ENCODE peak calls at places on chromosomes 12 and 14, in seven cellular contexts. One of them, this sample, is unnamed.

GRCh38 chr14:105486333-105486973 is at the start of gene CRIP1:
- DNase-seq in AG10803: no peak
- DNase-seq in A549: no peak
- DNase-seq in transverse colon: no peak
- DNase-seq in sigmoid colon: no peak
- DNase-seq in BE2C: no peak
- DNase-seq in CD8-positive, alpha-beta T cell: no peak
- DNase-seq in this sample: no peak

GRCh38 chr12:94191023-94191422 is 42.6 kb downstream of the PLXNC1 start:
- DNase-seq in AG10803: no peak
- DNase-seq in A549: no peak
- DNase-seq in transverse colon: no peak
- DNase-seq in sigmoid colon: no peak
- DNase-seq in BE2C: no peak
- DNase-seq in CD8-positive, alpha-beta T cell: no peak
- DNase-seq in this sample: no peak

GRCh38 chr12:22684526-22685118 is 59.7 kb downstream of the ETNK1 start:
- DNase-seq in AG10803: peak; percentile 57
- DNase-seq in A549: peak; percentile 50
- DNase-seq in transverse colon: no peak
- DNase-seq in sigmoid colon: no peak
- DNase-seq in BE2C: no peak
- DNase-seq in CD8-positive, alpha-beta T cell: no peak
- DNase-seq in this sample: no peak

GRCh38 chr14:90402009-90402408 is 5.2 kb downstream of the CALM1 start:
- DNase-seq in AG10803: no peak
- DNase-seq in A549: no peak
- DNase-seq in transverse colon: no peak
- DNase-seq in sigmoid colon: no peak
- DNase-seq in BE2C: no peak
- DNase-seq in CD8-positive, alpha-beta T cell: no peak
- DNase-seq in this sample: no peak

GRCh38 chr14:97523936-97524335 is 726.8 kb downstream of the VRK1 start:
- DNase-seq in AG10803: no peak
- DNase-seq in A549: peak; percentile 6
- DNase-seq in transverse colon: no peak
- DNase-seq in sigmoid colon: no peak
- DNase-seq in BE2C: no peak
- DNase-seq in CD8-positive, alpha-beta T cell: no peak
- DNase-seq in this sample: no peak

GRCh38 chr12:89529738-89530137 is 3.9 kb upstream of the POC1B start:
- DNase-seq in AG10803: peak; percentile 61
- DNase-seq in A549: peak; percentile 67
- DNase-seq in transverse colon: no peak
- DNase-seq in sigmoid colon: no peak
- DNase-seq in BE2C: no peak
- DNase-seq in CD8-positive, alpha-beta T cell: no peak
- DNase-seq in this sample: no peak

GRCh38 chr12:127963926-127964325 is 303.0 kb upstream of the TMEM132C start:
- DNase-seq in AG10803: peak; percentile 16
- DNase-seq in A549: no peak
- DNase-seq in transverse colon: no peak
- DNase-seq in sigmoid colon: no peak
- DNase-seq in BE2C: no peak
- DNase-seq in CD8-positive, alpha-beta T cell: no peak
- DNase-seq in this sample: no peak

GRCh38 chr12:95004610-95005009 is 1.1 kb upstream of the NDUFA12 start:
- DNase-seq in AG10803: peak; percentile 55
- DNase-seq in A549: no peak
- DNase-seq in transverse colon: no peak
- DNase-seq in sigmoid colon: no peak
- DNase-seq in BE2C: no peak
- DNase-seq in CD8-positive, alpha-beta T cell: no peak
- DNase-seq in this sample: no peak

GRCh38 chr14:101408077-101408831 is 153.0 kb upstream of the DIO3 start:
- DNase-seq in AG10803: peak; percentile 68
- DNase-seq in A549: no peak
- DNase-seq in transverse colon: no peak
- DNase-seq in sigmoid colon: no peak
- DNase-seq in BE2C: no peak
- DNase-seq in CD8-positive, alpha-beta T cell: no peak
- DNase-seq in this sample: no peak

GRCh38 chr12:86724716-86725115 is 468.5 kb upstream of the MGAT4C start:
- DNase-seq in AG10803: peak; percentile 78
- DNase-seq in A549: no peak
- DNase-seq in transverse colon: no peak
- DNase-seq in sigmoid colon: no peak
- DNase-seq in BE2C: no peak
- DNase-seq in CD8-positive, alpha-beta T cell: no peak
- DNase-seq in this sample: no peak

GRCh38 chr12:108765289-108765764 is 34.0 kb upstream of the CORO1C start:
- DNase-seq in AG10803: no peak
- DNase-seq in A549: no peak
- DNase-seq in transverse colon: no peak
- DNase-seq in sigmoid colon: no peak
- DNase-seq in BE2C: no peak
- DNase-seq in CD8-positive, alpha-beta T cell: no peak
- DNase-seq in this sample: no peak

GRCh38 chr12:78095623-78096022 is 264.9 kb downstream of the NAV3 start:
- DNase-seq in AG10803: no peak
- DNase-seq in A549: no peak
- DNase-seq in transverse colon: no peak
- DNase-seq in sigmoid colon: no peak
- DNase-seq in BE2C: no peak
- DNase-seq in CD8-positive, alpha-beta T cell: no peak
- DNase-seq in this sample: no peak

GRCh38 chr14:102930753-102931579 is 8.5 kb downstream of the AMN start:
- DNase-seq in AG10803: peak; percentile 23
- DNase-seq in A549: no peak
- DNase-seq in transverse colon: peak; percentile 61
- DNase-seq in sigmoid colon: no peak
- DNase-seq in BE2C: no peak
- DNase-seq in CD8-positive, alpha-beta T cell: no peak
- DNase-seq in this sample: no peak

GRCh38 chr12:121190523-121191031 is 19.4 kb upstream of the P2RX4 start:
- DNase-seq in AG10803: peak; percentile 95
- DNase-seq in A549: no peak
- DNase-seq in transverse colon: no peak
- DNase-seq in sigmoid colon: no peak
- DNase-seq in BE2C: no peak
- DNase-seq in CD8-positive, alpha-beta T cell: no peak
- DNase-seq in this sample: no peak

GRCh38 chr12:52323416-52324067 is 2.3 kb upstream of the KRT83 start:
- DNase-seq in AG10803: no peak
- DNase-seq in A549: no peak
- DNase-seq in transverse colon: no peak
- DNase-seq in sigmoid colon: no peak
- DNase-seq in BE2C: no peak
- DNase-seq in CD8-positive, alpha-beta T cell: no peak
- DNase-seq in this sample: no peak

GRCh38 chr14:49770212-49770817 is 2.4 kb downstream of the KLHDC2 start:
- DNase-seq in AG10803: peak; percentile 20
- DNase-seq in A549: peak; percentile 70
- DNase-seq in transverse colon: peak; percentile 69
- DNase-seq in sigmoid colon: no peak
- DNase-seq in BE2C: no peak
- DNase-seq in CD8-positive, alpha-beta T cell: no peak
- DNase-seq in this sample: no peak

DNA sequence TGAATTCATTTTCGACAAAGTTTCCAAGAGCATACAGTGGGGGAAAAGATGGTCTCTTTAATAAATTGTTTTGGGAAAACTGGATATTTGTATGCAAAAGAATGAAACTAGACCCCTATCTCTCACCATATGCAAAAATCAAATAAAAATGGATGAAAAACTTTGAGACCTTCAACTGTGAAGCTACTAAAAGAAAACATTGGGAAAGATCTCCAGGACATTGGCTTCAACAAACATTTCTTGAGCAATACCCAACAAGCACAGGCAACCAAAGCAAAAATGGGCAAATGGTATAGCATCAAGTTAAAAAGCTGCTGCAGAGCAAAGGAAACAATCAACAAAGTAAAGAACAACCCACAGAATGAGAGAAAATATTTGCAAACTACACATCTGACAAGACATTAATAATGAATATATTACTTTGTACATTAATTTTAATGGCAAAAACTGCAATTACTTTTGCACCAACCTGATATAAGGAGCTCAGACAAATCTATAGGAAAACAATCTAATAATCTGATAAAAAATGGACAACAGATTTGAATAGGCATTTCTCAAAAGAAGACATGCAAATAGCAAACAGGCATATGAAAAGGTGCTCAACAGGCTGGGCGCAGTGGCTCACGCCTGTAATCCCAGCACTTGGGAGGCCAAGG is 50.7 kb downstream of the NUBPL start:
- DNase-seq in AG10803: no peak
- DNase-seq in A549: no peak
- DNase-seq in transverse colon: no peak
- DNase-seq in sigmoid colon: no peak
- DNase-seq in BE2C: no peak
- DNase-seq in CD8-positive, alpha-beta T cell: no peak
- DNase-seq in this sample: no peak
- H3K4me3 ChIP-seq in AG10803: no peak overlapping the region
- H3K4me3 ChIP-seq in A549: no peak overlapping the region
- H3K4me3 ChIP-seq in transverse colon: no peak overlapping the region
- H3K4me3 ChIP-seq in sigmoid colon: no peak overlapping the region
- H3K4me3 ChIP-seq in BE2C: no peak overlapping the region
- H3K4me3 ChIP-seq in CD8-positive, alpha-beta T cell: no peak overlapping the region
- H3K4me3 ChIP-seq in this sample: no peak overlapping the region

GRCh38 chr12:132446535-132447326 is 43.2 kb upstream of the FBRSL1 start:
- DNase-seq in AG10803: no peak
- DNase-seq in A549: no peak
- DNase-seq in transverse colon: no peak
- DNase-seq in sigmoid colon: no peak
- DNase-seq in BE2C: no peak
- DNase-seq in CD8-positive, alpha-beta T cell: no peak
- DNase-seq in this sample: peak; percentile 39
- H3K4me3 ChIP-seq in AG10803: no peak overlapping the region
- H3K4me3 ChIP-seq in A549: peak overlapping the region; percentile 74
- H3K4me3 ChIP-seq in transverse colon: peak overlapping the region; percentile 1
- H3K4me3 ChIP-seq in sigmoid colon: peak overlapping the region; percentile 25
- H3K4me3 ChIP-seq in BE2C: no peak overlapping the region
- H3K4me3 ChIP-seq in CD8-positive, alpha-beta T cell: no peak overlapping the region
- H3K4me3 ChIP-seq in this sample: no peak overlapping the region

DNA sequence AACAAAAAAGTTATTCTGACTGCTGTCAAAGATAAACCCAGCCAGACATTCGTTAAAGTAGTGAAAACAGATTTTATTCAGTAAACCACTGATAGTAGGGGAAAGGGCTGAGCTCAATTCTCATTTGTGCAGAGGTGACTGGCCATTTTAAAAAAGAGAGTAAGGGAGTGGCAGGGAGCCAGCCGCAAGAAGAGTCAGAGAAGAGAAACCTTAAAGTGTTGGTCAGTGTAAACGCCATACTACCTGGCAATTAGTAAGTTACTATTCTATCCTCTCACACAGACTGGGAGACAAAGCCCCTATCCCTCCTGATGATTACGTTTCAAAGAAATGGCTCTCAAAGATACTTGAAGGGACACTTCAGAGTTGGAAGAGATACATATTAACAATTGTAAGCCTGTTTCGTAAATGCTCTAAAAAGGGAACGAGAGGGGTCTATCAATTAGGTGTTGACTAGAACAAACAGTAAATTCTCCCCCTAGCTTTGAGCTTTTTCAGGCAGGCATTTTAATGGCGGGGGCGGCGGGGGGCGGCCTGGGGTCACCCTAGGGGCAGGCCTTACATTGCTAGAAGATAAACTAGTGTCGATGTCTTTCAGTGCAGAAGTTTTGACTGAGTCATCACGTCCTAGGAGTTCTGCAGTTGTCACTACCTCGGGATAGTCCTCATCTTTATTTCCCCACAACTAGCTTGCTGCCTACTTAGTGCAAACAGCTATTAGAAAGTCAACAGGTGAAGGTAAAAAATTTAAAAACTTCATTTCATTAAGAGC is 1.8 kb downstream of the ATP6V1D start:
- DNase-seq in AG10803: peak; percentile 23
- DNase-seq in A549: no peak
- DNase-seq in transverse colon: no peak
- DNase-seq in sigmoid colon: no peak
- DNase-seq in BE2C: no peak
- DNase-seq in CD8-positive, alpha-beta T cell: no peak
- DNase-seq in this sample: no peak
- H3K4me3 ChIP-seq in AG10803: peak overlapping the region; percentile 95
- H3K4me3 ChIP-seq in A549: no peak overlapping the region
- H3K4me3 ChIP-seq in transverse colon: no peak overlapping the region
- H3K4me3 ChIP-seq in sigmoid colon: no peak overlapping the region
- H3K4me3 ChIP-seq in BE2C: no peak overlapping the region
- H3K4me3 ChIP-seq in CD8-positive, alpha-beta T cell: no peak overlapping the region
- H3K4me3 ChIP-seq in this sample: no peak overlapping the region

GRCh38 chr14:51654549-51654879 is 2.8 kb downstream of the FRMD6 start:
- DNase-seq in AG10803: no peak
- DNase-seq in A549: no peak
- DNase-seq in transverse colon: no peak
- DNase-seq in sigmoid colon: no peak
- DNase-seq in BE2C: no peak
- DNase-seq in CD8-positive, alpha-beta T cell: no peak
- DNase-seq in this sample: no peak

GRCh38 chr14:51651388-51652167 is at the start of gene FRMD6:
- DNase-seq in AG10803: peak; percentile 94
- DNase-seq in A549: peak; percentile 89
- DNase-seq in transverse colon: peak; percentile 86
- DNase-seq in sigmoid colon: peak; percentile 93
- DNase-seq in BE2C: peak; percentile 90
- DNase-seq in CD8-positive, alpha-beta T cell: peak; percentile 60
- DNase-seq in this sample: peak; percentile 88

GRCh38 chr14:51653096-51653814 is 1.5 kb downstream of the FRMD6 start:
- DNase-seq in AG10803: peak; percentile 88
- DNase-seq in A549: peak; percentile 58
- DNase-seq in transverse colon: no peak
- DNase-seq in sigmoid colon: no peak
- DNase-seq in BE2C: no peak
- DNase-seq in CD8-positive, alpha-beta T cell: no peak
- DNase-seq in this sample: no peak

GRCh38 chr14:51652168-51653095 is 722 bp downstream of the FRMD6 start:
- DNase-seq in AG10803: no peak
- DNase-seq in A549: no peak
- DNase-seq in transverse colon: peak; percentile 35
- DNase-seq in sigmoid colon: peak; percentile 76
- DNase-seq in BE2C: peak; percentile 71
- DNase-seq in CD8-positive, alpha-beta T cell: peak; percentile 2
- DNase-seq in this sample: no peak

GRCh38 chr14:51653855-51654548 is 2.3 kb downstream of the FRMD6 start:
- DNase-seq in AG10803: no peak
- DNase-seq in A549: no peak
- DNase-seq in transverse colon: no peak
- DNase-seq in sigmoid colon: no peak
- DNase-seq in BE2C: no peak
- DNase-seq in CD8-positive, alpha-beta T cell: no peak
- DNase-seq in this sample: no peak
- H3K4me3 ChIP-seq in AG10803: peak overlapping the region; percentile 92
- H3K4me3 ChIP-seq in A549: peak overlapping the region; percentile 52
- H3K4me3 ChIP-seq in transverse colon: peak overlapping the region; percentile 67
- H3K4me3 ChIP-seq in sigmoid colon: peak overlapping the region; percentile 85
- H3K4me3 ChIP-seq in BE2C: peak overlapping the region; percentile 83
- H3K4me3 ChIP-seq in CD8-positive, alpha-beta T cell: no peak overlapping the region
- H3K4me3 ChIP-seq in this sample: no peak overlapping the region

This sample was measured in WERI-Rb-1.